ENCODE peak calls at places on chromosomes 7 and 10, in four cellular contexts. O is left cardiac atrium, M is choroid plexus epithelial cell, Y is keratinocyte. U is an unnamed sample.

GRCh38 chr7:143934526-143935340 is at the start of gene OR2F2:
- DNase-seq in Y (no peak), O (no peak), M (peak), U (no peak)

GRCh38 chr7:75638607-75639070 is 100.1 kb downstream of the HIP1 start:
- DNase-seq in Y (no peak), O (peak), M (no peak), U (no peak)

GRCh38 chr10:58189269-58189668 is 78.4 kb downstream of the IPMK start:
- DNase-seq in Y (no peak), O (no peak), M (peak), U (no peak)

GRCh38 chr10:11396311-11396960 is 215.0 kb downstream of the USP6NL start:
- DNase-seq in M (no peak), O (no peak), Y (no peak), U (no peak)

GRCh38 chr10:121167534-121168243 is 316.5 kb downstream of the WDR11 start:
- DNase-seq in O (no peak), M (no peak), Y (no peak), U (no peak)

GRCh38 chr10:28628184-28628893 is 49.0 kb upstream of the BAMBI start:
- DNase-seq in O (peak), Y (peak), M (peak), U (peak)

GRCh38 chr7:34902181-34902580 is 135.1 kb downstream of the DPY19L1 start:
- DNase-seq in O (no peak), M (no peak), Y (no peak), U (no peak)

GRCh38 chr10:3537518-3537917 is 247.5 kb downstream of the KLF6 start:
- DNase-seq in O (no peak), M (no peak), Y (no peak), U (no peak)

GRCh38 chr7:46281071-46281470 is 360.0 kb upstream of the IGFBP3 start:
- DNase-seq in O (no peak), M (no peak), Y (no peak), U (no peak)

GRCh38 chr7:2928256-2928612 is 84.1 kb upstream of the GNA12 start:
- DNase-seq in O (peak), Y (no peak), M (no peak), U (no peak)

GRCh38 chr7:84117304-84117703 is 77.3 kb downstream of the SEMA3A start:
- DNase-seq in O (no peak), Y (no peak), M (no peak), U (no peak)

GRCh38 chr7:132857703-132858102 is 224.2 kb downstream of the CHCHD3 start:
- DNase-seq in M (no peak), O (no peak), Y (no peak), U (no peak)

GRCh38 chr7:153087498-153087897 is 327.9 kb downstream of the ACTR3B start:
- DNase-seq in Y (no peak), M (peak), O (no peak), U (no peak)

GRCh38 chr7:104967088-104967487 is 46.9 kb upstream of the KMT2E start:
- DNase-seq in Y (no peak), M (no peak), O (no peak), U (no peak)

GRCh38 chr10:24034571-24034970 is 174.4 kb upstream of the KIAA1217 start:
- DNase-seq in M (peak), O (no peak), Y (no peak), U (no peak)

GRCh38 chr10:9900765-9901164 is 1116.9 kb upstream of the CELF2 start:
- DNase-seq in O (no peak), M (no peak), Y (no peak), U (no peak)

GRCh38 chr7:139054101-139054500 is 18.3 kb upstream of the ZC3HAV1L start:
- DNase-seq in M (no peak), O (no peak), Y (no peak), U (no peak)

GRCh38 chr10:93993782-93994668 is at the start of gene PLCE1:
- DNase-seq in M (peak), Y (no peak), O (peak), U (no peak)

GRCh38 chr7:157692156-157693011 is 355.6 kb downstream of the DNAJB6 start:
- DNase-seq in M (no peak), O (no peak), Y (no peak), U (no peak)

GRCh38 chr7:150994141-150994837 is 3.5 kb downstream of the NOS3 start:
- DNase-seq in M (no peak), Y (no peak), O (peak), U (no peak)

GRCh38 chr10:127694580-127695193 is 42.3 kb upstream of the FOXI2 start:
- DNase-seq in O (no peak), M (peak), Y (no peak), U (no peak)

GRCh38 chr7:74343281-74344127 is 54.3 kb downstream of the CLIP2 start:
- DNase-seq in M (peak), O (no peak), Y (no peak), U (no peak)

GRCh38 chr10:44956717-44957706 is 2.6 kb upstream of the RASSF4 start:
- DNase-seq in Y (no peak), O (no peak), M (no peak), U (no peak)

GRCh38 chr10:37703833-37704382 is 153.5 kb downstream of the ZNF248 start:
- DNase-seq in Y (no peak), O (no peak), M (no peak), U (no peak)

GRCh38 chr7:44201813-44202212 is 1.0 kb downstream of the YKT6 start:
- DNase-seq in Y (no peak), M (peak), O (no peak), U (no peak)

GRCh38 chr10:52111151-52111891 is 202.8 kb upstream of the DKK1 start:
- DNase-seq in O (no peak), M (no peak), Y (no peak), U (no peak)

GRCh38 chr10:79149662-79150443 is 81.1 kb downstream of the ZMIZ1 start:
- DNase-seq in Y (no peak), O (peak), M (peak), U (no peak)

GRCh38 chr10:12934777-12935176 is 66.7 kb downstream of the CCDC3 start:
- DNase-seq in Y (no peak), M (peak), O (no peak), U (no peak)

GRCh38 chr7:107203607-107204006 is 34.8 kb downstream of the HBP1 start:
- DNase-seq in M (no peak), O (no peak), Y (no peak), U (no peak)

GRCh38 chr7:43700059-43700501 is 29.2 kb downstream of the COA1 start:
- DNase-seq in Y (no peak), M (peak), O (no peak), U (peak)

GRCh38 chr7:33423646-33424020 is 294.3 kb downstream of the BBS9 start:
- DNase-seq in Y (no peak), M (no peak), O (no peak), U (no peak)

GRCh38 chr10:7756360-7756992 is 31.3 kb downstream of the KIN start:
- DNase-seq in Y (no peak), O (no peak), M (peak), U (peak)